ENCODE peak calls at places on chromosome 12, in five cellular contexts. U is left ventricle myocardium inferior, E is RWPE1, R is neural progenitor cell, F is GM23338. Z is an unnamed sample.

GRCh38 chr12:130641571-130642184 is 74.4 kb downstream of the RIMBP2 start:
- DNase-seq in U (no peak), E (no peak), R (no peak), F (no peak), Z (no peak)

GRCh38 chr12:104063712-104064030 is 660 bp upstream of the HCFC2 start:
- DNase-seq in E (no peak), R (no peak), U (no peak), F (no peak), Z (no peak)

GRCh38 chr12:76863005-76863670 is 15.7 kb downstream of the CSRP2 start:
- DNase-seq in U (no peak), E (no peak), R (no peak), F (no peak), Z (no peak)

GRCh38 chr12:80187660-80188090 is 88.3 kb downstream of the OTOGL start:
- DNase-seq in R (no peak), E (no peak), U (peak), F (no peak), Z (peak)

GRCh38 chr12:105522166-105522825 is 191.8 kb downstream of the C12orf75 start:
- DNase-seq in U (no peak), E (no peak), R (no peak), F (no peak), Z (no peak)

GRCh38 chr12:122306407-122306806 is 40.1 kb upstream of the VPS33A start:
- DNase-seq in R (peak), F (peak), U (no peak), E (no peak), Z (no peak)

GRCh38 chr12:52081263-52081733 is 1.8 kb downstream of the SMIM41 start:
- DNase-seq in F (no peak), R (peak), U (no peak), E (no peak), Z (no peak)

GRCh38 chr12:25994252-25994651 is 35.8 kb downstream of the RASSF8 start:
- DNase-seq in E (no peak), R (no peak), U (no peak), F (no peak), Z (no peak)

GRCh38 chr12:48997719-48998496 is 1.3 kb downstream of the DDN start:
- DNase-seq in F (peak), R (peak), E (no peak), U (no peak), Z (peak)

GRCh38 chr12:3247596-3248270 is 170.6 kb downstream of the TSPAN9 start:
- DNase-seq in R (no peak), U (no peak), F (no peak), E (no peak), Z (no peak)

GRCh38 chr12:128857173-128857770 is 4.0 kb downstream of the GLT1D1 start:
- DNase-seq in E (no peak), F (no peak), U (no peak), R (no peak), Z (no peak)

GRCh38 chr12:10618338-10618987 is 5.1 kb upstream of the MAGOHB start:
- DNase-seq in R (no peak), F (no peak), U (no peak), E (peak), Z (no peak)

GRCh38 chr12:47943492-47944359 is 19.7 kb upstream of the TMEM106C start:
- DNase-seq in R (no peak), U (no peak), E (no peak), F (no peak), Z (no peak)

GRCh38 chr12:121789800-121790748 is 3.4 kb downstream of the RHOF start:
- DNase-seq in R (no peak), F (peak), U (peak), E (no peak), Z (peak)

GRCh38 chr12:16585781-16586180 is 20.2 kb downstream of the LMO3 start:
- DNase-seq in F (no peak), E (no peak), R (no peak), U (no peak), Z (no peak)

DNA sequence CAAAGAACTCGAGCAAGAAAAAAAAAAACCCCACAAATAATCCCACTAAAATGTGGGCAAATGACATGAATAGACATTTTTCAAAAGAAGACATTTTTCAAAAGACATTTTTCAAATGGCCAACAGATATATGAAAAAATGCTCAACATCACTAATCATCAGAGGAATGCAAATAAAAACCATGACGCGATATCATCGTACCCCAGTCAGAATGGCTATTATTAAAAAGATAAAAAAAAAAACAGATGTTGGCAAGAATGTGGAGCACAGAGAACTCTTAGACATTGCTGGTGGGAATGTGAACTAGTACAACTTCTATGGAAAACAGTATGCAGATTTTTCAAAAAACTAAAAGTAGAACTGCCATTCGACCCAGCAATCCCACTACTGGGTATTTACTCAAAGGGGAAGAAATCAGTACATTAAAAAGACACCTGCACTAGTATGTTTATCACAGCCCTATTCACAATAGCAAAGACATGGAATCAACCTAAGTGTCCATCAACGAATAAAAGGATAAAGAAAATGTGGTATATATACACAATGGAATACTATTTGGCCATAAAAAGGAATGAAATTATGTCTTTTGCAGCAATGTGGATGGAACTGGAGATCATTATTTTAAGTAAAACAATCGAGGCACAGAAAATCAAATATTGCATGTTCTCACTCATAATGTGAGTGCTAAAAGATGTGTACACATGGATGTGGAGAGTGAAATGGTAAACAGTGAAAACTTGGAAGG is 16.3 kb downstream of the ZBTB39 start:
- DNase-seq in R (no peak), F (no peak), U (no peak), E (no peak), Z (no peak)
- H3K27ac ChIP-seq in R (no peak), F (no peak), U (peak), E (no peak), Z (no peak)

DNA sequence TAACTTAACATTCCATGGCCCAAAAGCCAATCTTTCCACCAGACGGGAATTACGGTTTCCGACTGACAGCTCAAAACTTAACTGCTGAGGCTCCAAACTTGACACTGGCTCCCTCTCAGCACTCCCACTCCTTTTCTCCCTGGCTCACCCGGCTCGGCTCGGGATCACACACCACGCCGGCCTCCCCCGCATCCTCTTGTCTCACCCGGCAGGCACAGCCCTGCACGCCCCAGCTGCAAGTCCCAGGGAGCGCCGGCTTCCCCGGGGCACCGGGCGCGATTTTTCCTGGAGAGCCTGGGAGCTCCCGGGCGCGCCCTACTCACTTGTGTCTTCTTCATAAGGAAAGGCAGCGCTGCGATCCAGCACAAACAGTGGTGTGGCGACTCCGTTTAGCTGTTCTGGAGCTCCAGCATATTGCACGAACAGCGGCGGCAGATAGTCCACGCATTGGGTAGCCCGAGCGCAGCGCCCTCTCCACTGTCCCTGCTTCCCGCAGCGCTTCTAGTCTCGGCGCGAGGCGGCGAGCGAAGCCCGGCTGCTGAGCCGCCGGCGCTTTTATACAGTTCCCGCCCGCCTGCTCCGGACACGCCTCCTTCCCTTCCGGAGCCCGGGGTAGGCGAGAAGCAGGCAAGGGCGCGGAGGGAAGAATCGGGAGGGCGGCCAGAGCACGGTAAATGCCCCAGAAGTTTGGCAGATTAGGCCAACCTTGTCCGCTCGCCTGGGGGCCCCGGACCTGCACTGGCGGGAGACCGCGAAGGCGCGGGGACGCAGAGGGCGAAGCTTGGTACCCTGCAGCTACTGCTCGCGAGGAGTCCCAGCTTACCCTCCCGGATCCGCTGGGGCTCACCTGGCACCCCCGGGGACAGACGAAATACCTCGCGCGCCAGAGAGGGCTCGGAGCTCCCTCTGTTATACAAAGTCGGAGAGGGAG is at the start of gene KITLG:
- DNase-seq in R (peak), U (peak), E (peak), F (peak), Z (peak)
- H3K27ac ChIP-seq in R (no peak), U (peak), E (peak), F (no peak), Z (peak)

GRCh38 chr12:58367041-58367440 is 425.7 kb downstream of the ATP23 start:
- DNase-seq in F (no peak), E (no peak), U (no peak), R (no peak), Z (no peak)

GRCh38 chr12:58364389-58365086 is 423.2 kb downstream of the ATP23 start:
- DNase-seq in R (no peak), F (no peak), U (no peak), E (peak), Z (no peak)

GRCh38 chr12:58368001-58368400 is 426.6 kb downstream of the ATP23 start:
- DNase-seq in R (no peak), E (no peak), F (no peak), U (no peak), Z (no peak)

GRCh38 chr12:58365087-58365390 is 423.7 kb downstream of the ATP23 start:
- DNase-seq in F (no peak), R (no peak), E (no peak), U (no peak), Z (no peak)

GRCh38 chr12:58363971-58364370 is 422.6 kb downstream of the ATP23 start:
- DNase-seq in R (no peak), F (no peak), E (no peak), U (no peak), Z (no peak)
- H3K27ac ChIP-seq in R (no peak), F (no peak), E (no peak), U (no peak), Z (no peak)

GRCh38 chr12:66049538-66050282 is 80.8 kb downstream of the LLPH start:
- DNase-seq in F (no peak), R (no peak), U (no peak), E (no peak), Z (no peak)
- H3K27ac ChIP-seq in F (no peak), R (no peak), U (no peak), E (no peak), Z (no peak)

GRCh38 chr12:56086096-56086495 is 6.1 kb downstream of the ERBB3 start:
- DNase-seq in E (peak), R (no peak), U (no peak), F (peak), Z (no peak)
- H3K27ac ChIP-seq in E (no peak), R (no peak), U (no peak), F (no peak), Z (no peak)

DNA sequence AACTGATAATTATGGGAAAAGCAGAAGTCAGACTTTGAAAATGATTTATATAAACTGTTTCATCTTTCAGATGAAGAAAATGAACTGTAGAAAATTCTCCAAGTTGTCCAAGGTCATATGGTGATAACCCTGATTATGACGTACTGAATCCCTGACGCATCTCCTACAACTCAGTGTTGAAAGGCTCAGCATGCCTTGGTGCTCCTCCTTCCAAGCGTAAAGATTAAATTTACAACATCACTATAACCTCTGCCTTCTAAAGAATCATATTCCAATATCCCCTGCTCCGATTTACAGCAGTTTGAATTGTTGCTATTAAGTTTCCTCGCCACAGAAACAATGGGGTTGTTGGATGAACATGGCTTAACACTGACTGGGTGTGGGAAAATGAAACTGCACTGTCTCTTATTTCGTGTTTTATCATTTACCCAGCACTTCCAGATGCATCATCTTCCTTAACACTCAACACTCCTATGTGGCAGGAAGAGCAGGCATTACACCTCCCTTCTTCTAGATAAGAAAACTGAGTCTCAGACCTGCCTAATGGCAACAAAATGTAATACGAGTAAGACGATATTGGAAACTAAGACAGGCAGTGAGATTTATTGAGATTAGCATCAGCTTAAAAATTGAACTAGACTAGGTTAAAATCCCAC is 74.3 kb downstream of the PPM1H start:
- DNase-seq in F (no peak), E (no peak), R (no peak), U (no peak), Z (no peak)
- H3K27ac ChIP-seq in F (no peak), E (no peak), R (no peak), U (peak), Z (no peak)

GRCh38 chr12:636632-637031 is 26.6 kb downstream of the NINJ2 start:
- DNase-seq in U (no peak), R (no peak), F (no peak), E (no peak), Z (no peak)
- H3K27ac ChIP-seq in U (no peak), R (no peak), F (no peak), E (no peak), Z (no peak)

GRCh38 chr12:93234641-93235040 is 143.1 kb upstream of the NUDT4 start:
- DNase-seq in U (no peak), E (no peak), F (no peak), R (no peak), Z (no peak)
- H3K27ac ChIP-seq in U (no peak), E (no peak), F (no peak), R (no peak), Z (no peak)

GRCh38 chr12:11777962-11778361 is 128.5 kb downstream of the ETV6 start:
- DNase-seq in F (no peak), R (no peak), E (no peak), U (no peak), Z (no peak)

GRCh38 chr12:11779286-11779685 is 129.8 kb downstream of the ETV6 start:
- DNase-seq in F (no peak), U (no peak), R (no peak), E (no peak), Z (no peak)

GRCh38 chr12:11780521-11781101 is 131.1 kb downstream of the ETV6 start:
- DNase-seq in E (no peak), F (no peak), R (no peak), U (no peak), Z (no peak)

GRCh38 chr12:11782914-11783420 is 133.5 kb downstream of the ETV6 start:
- DNase-seq in R (no peak), F (no peak), U (no peak), E (no peak), Z (no peak)

GRCh38 chr12:11778703-11779102 is 129.2 kb downstream of the ETV6 start:
- DNase-seq in F (no peak), U (no peak), E (no peak), R (no peak), Z (no peak)
- H3K27ac ChIP-seq in F (no peak), U (peak), E (no peak), R (peak), Z (no peak)

GRCh38 chr12:14902465-14902864 is 16.8 kb upstream of the MGP start:
- DNase-seq in F (no peak), R (no peak), E (no peak), U (no peak), Z (no peak)
- H3K27ac ChIP-seq in F (no peak), R (no peak), E (no peak), U (peak), Z (peak)